ENCODE peak calls at places on chromosomes 7 and 10, in ten cellular contexts. One of them, this sample, is unnamed.

GRCh38 chr7:73437091-73437490 is 3.5 kb downstream of the FZD9 start:
- DNase-seq in PC-3: no peak
- DNase-seq in foreskin fibroblast: no peak
- DNase-seq in psoas muscle: no peak
- DNase-seq in spleen: no peak
- DNase-seq in AG09319: no peak
- DNase-seq in NB4: no peak
- DNase-seq in Calu3: no peak
- DNase-seq in dorsolateral prefrontal cortex: no peak
- DNase-seq in BJ: no peak
- DNase-seq in this sample: no peak

GRCh38 chr10:520402-520787 is 169.1 kb downstream of the DIP2C start:
- DNase-seq in PC-3: no peak
- DNase-seq in foreskin fibroblast: no peak
- DNase-seq in psoas muscle: no peak
- DNase-seq in spleen: peak
- DNase-seq in AG09319: no peak
- DNase-seq in NB4: no peak
- DNase-seq in Calu3: no peak
- DNase-seq in dorsolateral prefrontal cortex: no peak
- DNase-seq in BJ: no peak
- DNase-seq in this sample: no peak

GRCh38 chr7:130286881-130287280 is 6.1 kb upstream of the CPA4 start:
- DNase-seq in PC-3: peak
- DNase-seq in foreskin fibroblast: no peak
- DNase-seq in psoas muscle: no peak
- DNase-seq in spleen: no peak
- DNase-seq in AG09319: no peak
- DNase-seq in NB4: no peak
- DNase-seq in Calu3: no peak
- DNase-seq in dorsolateral prefrontal cortex: no peak
- DNase-seq in BJ: no peak
- DNase-seq in this sample: no peak

GRCh38 chr10:47317251-47317650 is 5.0 kb upstream of the GDF2 start:
- DNase-seq in PC-3: no peak
- DNase-seq in foreskin fibroblast: no peak
- DNase-seq in psoas muscle: no peak
- DNase-seq in spleen: no peak
- DNase-seq in AG09319: no peak
- DNase-seq in NB4: no peak
- DNase-seq in Calu3: no peak
- DNase-seq in dorsolateral prefrontal cortex: no peak
- DNase-seq in BJ: no peak
- DNase-seq in this sample: no peak

GRCh38 chr7:158378978-158379377 is 208.6 kb downstream of the PTPRN2 start:
- DNase-seq in PC-3: no peak
- DNase-seq in foreskin fibroblast: no peak
- DNase-seq in psoas muscle: no peak
- DNase-seq in spleen: peak
- DNase-seq in AG09319: no peak
- DNase-seq in NB4: no peak
- DNase-seq in Calu3: no peak
- DNase-seq in dorsolateral prefrontal cortex: no peak
- DNase-seq in BJ: no peak
- DNase-seq in this sample: no peak

GRCh38 chr7:68206946-68207485 is 1210.4 kb downstream of the TYW1 start:
- DNase-seq in PC-3: no peak
- DNase-seq in foreskin fibroblast: no peak
- DNase-seq in psoas muscle: no peak
- DNase-seq in spleen: peak
- DNase-seq in AG09319: no peak
- DNase-seq in NB4: no peak
- DNase-seq in Calu3: no peak
- DNase-seq in dorsolateral prefrontal cortex: no peak
- DNase-seq in BJ: no peak
- DNase-seq in this sample: no peak

GRCh38 chr10:129744134-129744895 is 219.8 kb downstream of the EBF3 start:
- DNase-seq in PC-3: no peak
- DNase-seq in foreskin fibroblast: no peak
- DNase-seq in psoas muscle: no peak
- DNase-seq in spleen: peak
- DNase-seq in AG09319: no peak
- DNase-seq in NB4: no peak
- DNase-seq in Calu3: no peak
- DNase-seq in dorsolateral prefrontal cortex: no peak
- DNase-seq in BJ: no peak
- DNase-seq in this sample: no peak

GRCh38 chr10:86110156-86110786 is 256.3 kb downstream of the GRID1 start:
- DNase-seq in PC-3: no peak
- DNase-seq in foreskin fibroblast: no peak
- DNase-seq in psoas muscle: no peak
- DNase-seq in spleen: peak
- DNase-seq in AG09319: no peak
- DNase-seq in NB4: no peak
- DNase-seq in Calu3: no peak
- DNase-seq in dorsolateral prefrontal cortex: no peak
- DNase-seq in BJ: no peak
- DNase-seq in this sample: no peak

GRCh38 chr10:1809139-1809755 is 71.9 kb upstream of the ADARB2 start:
- DNase-seq in PC-3: no peak
- DNase-seq in foreskin fibroblast: no peak
- DNase-seq in psoas muscle: no peak
- DNase-seq in spleen: peak
- DNase-seq in AG09319: no peak
- DNase-seq in NB4: no peak
- DNase-seq in Calu3: no peak
- DNase-seq in dorsolateral prefrontal cortex: peak
- DNase-seq in BJ: no peak
- DNase-seq in this sample: no peak

GRCh38 chr10:7153750-7154149 is 257.1 kb downstream of the SFMBT2 start:
- DNase-seq in PC-3: peak
- DNase-seq in foreskin fibroblast: peak
- DNase-seq in psoas muscle: no peak
- DNase-seq in spleen: no peak
- DNase-seq in AG09319: no peak
- DNase-seq in NB4: peak
- DNase-seq in Calu3: no peak
- DNase-seq in dorsolateral prefrontal cortex: no peak
- DNase-seq in BJ: no peak
- DNase-seq in this sample: no peak

GRCh38 chr7:104196161-104196560 is 11.7 kb downstream of the ORC5 start:
- DNase-seq in PC-3: peak
- DNase-seq in foreskin fibroblast: peak
- DNase-seq in psoas muscle: no peak
- DNase-seq in spleen: no peak
- DNase-seq in AG09319: no peak
- DNase-seq in NB4: no peak
- DNase-seq in Calu3: no peak
- DNase-seq in dorsolateral prefrontal cortex: no peak
- DNase-seq in BJ: no peak
- DNase-seq in this sample: no peak

GRCh38 chr10:33335800-33336605 is 1.5 kb upstream of the NRP1 start:
- DNase-seq in PC-3: peak
- DNase-seq in foreskin fibroblast: peak
- DNase-seq in psoas muscle: peak
- DNase-seq in spleen: peak
- DNase-seq in AG09319: no peak
- DNase-seq in NB4: peak
- DNase-seq in Calu3: peak
- DNase-seq in dorsolateral prefrontal cortex: no peak
- DNase-seq in BJ: no peak
- DNase-seq in this sample: no peak

GRCh38 chr7:105230486-105230885 is 158.2 kb downstream of the SRPK2 start:
- DNase-seq in PC-3: no peak
- DNase-seq in foreskin fibroblast: no peak
- DNase-seq in psoas muscle: no peak
- DNase-seq in spleen: no peak
- DNase-seq in AG09319: no peak
- DNase-seq in NB4: no peak
- DNase-seq in Calu3: no peak
- DNase-seq in dorsolateral prefrontal cortex: no peak
- DNase-seq in BJ: no peak
- DNase-seq in this sample: no peak

GRCh38 chr10:17239671-17240460 is 11.8 kb downstream of the VIM start:
- DNase-seq in PC-3: no peak
- DNase-seq in foreskin fibroblast: no peak
- DNase-seq in psoas muscle: no peak
- DNase-seq in spleen: no peak
- DNase-seq in AG09319: no peak
- DNase-seq in NB4: no peak
- DNase-seq in Calu3: no peak
- DNase-seq in dorsolateral prefrontal cortex: no peak
- DNase-seq in BJ: no peak
- DNase-seq in this sample: no peak

DNA sequence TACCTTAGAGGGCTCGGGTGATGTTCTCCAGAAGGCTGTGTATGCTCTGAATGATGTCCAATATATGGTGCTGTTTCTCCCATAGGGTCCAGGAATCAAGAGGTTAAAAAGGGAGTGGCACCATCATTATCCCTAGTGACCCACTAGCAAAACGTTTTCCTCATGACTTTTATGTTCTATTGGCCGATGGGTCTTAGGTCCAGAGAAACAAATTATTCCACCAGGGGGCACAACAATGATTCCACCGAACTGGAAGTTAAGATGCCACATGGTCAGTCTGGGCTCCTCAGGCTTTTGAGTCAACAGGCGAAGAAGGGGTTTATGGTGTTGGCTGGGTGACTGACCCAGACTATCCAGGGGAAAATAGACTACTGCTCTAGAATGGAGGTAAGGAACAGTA is 256.1 kb downstream of the COBL start:
- DNase-seq in PC-3: no peak
- DNase-seq in foreskin fibroblast: no peak
- DNase-seq in psoas muscle: no peak
- DNase-seq in spleen: no peak
- DNase-seq in AG09319: no peak
- DNase-seq in NB4: peak
- DNase-seq in Calu3: no peak
- DNase-seq in dorsolateral prefrontal cortex: no peak
- DNase-seq in BJ: no peak
- DNase-seq in this sample: no peak
- TF ChIP-seq CTCF in PC-3: peak
- TF ChIP-seq CTCF in foreskin fibroblast: no peak
- TF ChIP-seq CTCF in psoas muscle: no peak
- TF ChIP-seq CTCF in spleen: no peak
- TF ChIP-seq CTCF in AG09319: no peak
- TF ChIP-seq CTCF in NB4: peak
- TF ChIP-seq CTCF in Calu3: peak
- TF ChIP-seq CTCF in dorsolateral prefrontal cortex: no peak
- TF ChIP-seq CTCF in BJ: no peak
- TF ChIP-seq CTCF in this sample: no peak

GRCh38 chr7:39623312-39624201 is at the start of gene RALA:
- DNase-seq in PC-3: peak
- DNase-seq in foreskin fibroblast: peak
- DNase-seq in psoas muscle: peak
- DNase-seq in spleen: peak
- DNase-seq in AG09319: peak
- DNase-seq in NB4: peak
- DNase-seq in Calu3: peak
- DNase-seq in dorsolateral prefrontal cortex: peak
- DNase-seq in BJ: peak
- DNase-seq in this sample: peak
- TF ChIP-seq CTCF in PC-3: no peak
- TF ChIP-seq CTCF in foreskin fibroblast: no peak
- TF ChIP-seq CTCF in psoas muscle: no peak
- TF ChIP-seq CTCF in spleen: peak
- TF ChIP-seq CTCF in AG09319: no peak
- TF ChIP-seq CTCF in NB4: no peak
- TF ChIP-seq CTCF in Calu3: no peak
- TF ChIP-seq CTCF in dorsolateral prefrontal cortex: peak
- TF ChIP-seq CTCF in BJ: peak
- TF ChIP-seq CTCF in this sample: no peak

GRCh38 chr7:155844019-155844453 is 31.8 kb upstream of the SHH start:
- DNase-seq in PC-3: peak
- DNase-seq in foreskin fibroblast: no peak
- DNase-seq in psoas muscle: no peak
- DNase-seq in spleen: no peak
- DNase-seq in AG09319: no peak
- DNase-seq in NB4: no peak
- DNase-seq in Calu3: peak
- DNase-seq in dorsolateral prefrontal cortex: no peak
- DNase-seq in BJ: no peak
- DNase-seq in this sample: no peak
- TF ChIP-seq CTCF in PC-3: peak
- TF ChIP-seq CTCF in foreskin fibroblast: no peak
- TF ChIP-seq CTCF in psoas muscle: no peak
- TF ChIP-seq CTCF in spleen: no peak
- TF ChIP-seq CTCF in AG09319: no peak
- TF ChIP-seq CTCF in NB4: no peak
- TF ChIP-seq CTCF in Calu3: no peak
- TF ChIP-seq CTCF in dorsolateral prefrontal cortex: no peak
- TF ChIP-seq CTCF in BJ: no peak
- TF ChIP-seq CTCF in this sample: no peak

GRCh38 chr10:31803606-31804195 is 124.9 kb downstream of the ARHGAP12 start:
- DNase-seq in PC-3: no peak
- DNase-seq in foreskin fibroblast: no peak
- DNase-seq in psoas muscle: no peak
- DNase-seq in spleen: no peak
- DNase-seq in AG09319: no peak
- DNase-seq in NB4: no peak
- DNase-seq in Calu3: no peak
- DNase-seq in dorsolateral prefrontal cortex: no peak
- DNase-seq in BJ: no peak
- DNase-seq in this sample: no peak

GRCh38 chr10:31804416-31804815 is 124.2 kb downstream of the ARHGAP12 start:
- DNase-seq in PC-3: no peak
- DNase-seq in foreskin fibroblast: no peak
- DNase-seq in psoas muscle: no peak
- DNase-seq in spleen: no peak
- DNase-seq in AG09319: peak
- DNase-seq in NB4: no peak
- DNase-seq in Calu3: no peak
- DNase-seq in dorsolateral prefrontal cortex: no peak
- DNase-seq in BJ: peak
- DNase-seq in this sample: no peak

DNA sequence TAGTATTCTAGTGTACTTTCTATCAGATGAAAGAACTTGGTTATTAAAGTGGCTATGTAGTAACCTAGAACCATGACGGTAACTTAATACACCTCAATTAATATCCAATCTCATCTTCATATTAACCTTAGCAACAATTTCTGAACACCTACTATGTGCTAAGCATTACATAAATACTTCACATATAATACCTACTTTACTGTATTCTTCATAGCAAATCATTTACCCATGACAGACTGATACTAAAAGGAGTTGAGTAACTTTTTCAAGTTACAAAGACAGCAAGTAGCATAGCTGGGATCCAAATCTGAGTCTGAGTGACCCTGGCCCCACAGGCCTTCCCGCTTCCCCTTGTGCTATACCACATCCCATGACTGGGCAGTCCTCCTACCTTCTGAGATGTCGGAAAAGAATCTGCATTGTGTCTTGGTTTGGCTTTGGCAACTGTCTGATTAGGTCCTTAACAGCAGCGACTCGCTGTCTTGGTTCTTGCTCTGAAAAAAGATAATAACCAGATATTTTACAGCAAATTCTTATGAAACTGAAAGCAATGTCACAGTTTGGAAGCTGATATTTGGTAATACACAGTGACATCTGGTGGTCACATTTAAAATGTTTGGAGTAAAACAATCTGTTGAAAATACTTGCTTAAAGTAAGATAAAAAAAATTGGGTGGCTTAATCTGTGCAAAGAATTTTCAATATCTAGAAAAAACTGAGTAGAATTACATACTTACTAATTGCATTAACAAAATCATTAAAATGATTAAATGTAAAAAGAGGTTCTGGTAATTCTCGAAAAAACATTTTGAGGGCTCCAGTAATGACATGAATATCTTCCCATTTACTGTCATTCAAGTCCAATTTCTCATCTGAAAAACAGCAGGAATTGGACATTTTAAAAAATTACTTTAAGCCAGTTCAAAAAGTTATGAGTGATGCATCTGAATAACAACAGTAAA is 120.1 kb downstream of the ARHGAP12 start:
- DNase-seq in PC-3: peak
- DNase-seq in foreskin fibroblast: peak
- DNase-seq in psoas muscle: peak
- DNase-seq in spleen: no peak
- DNase-seq in AG09319: peak
- DNase-seq in NB4: peak
- DNase-seq in Calu3: no peak
- DNase-seq in dorsolateral prefrontal cortex: no peak
- DNase-seq in BJ: no peak
- DNase-seq in this sample: no peak
- TF ChIP-seq CTCF in PC-3: peak
- TF ChIP-seq CTCF in foreskin fibroblast: peak
- TF ChIP-seq CTCF in psoas muscle: peak
- TF ChIP-seq CTCF in spleen: peak
- TF ChIP-seq CTCF in AG09319: peak
- TF ChIP-seq CTCF in NB4: no peak
- TF ChIP-seq CTCF in Calu3: peak
- TF ChIP-seq CTCF in dorsolateral prefrontal cortex: peak
- TF ChIP-seq CTCF in BJ: peak
- TF ChIP-seq CTCF in this sample: peak

This sample was measured in D721Med.